ENCODE peak calls at places on chromosomes 13 and 19, in five cellular contexts. G, O, L, S and F are unnamed samples.

GRCh38 chr19:38274734-38275133 is 10.4 kb downstream of the SPINT2 start:
- DNase-seq in G (no peak), S (no peak), L (no peak), O (no peak), F (no peak)

GRCh38 chr19:15378529-15379082 is 981 bp downstream of the AKAP8 start:
- DNase-seq in S (peak), L (peak), G (peak), O (peak), F (peak)

GRCh38 chr13:100898431-100898830 is 223.8 kb upstream of the TMTC4 start:
- DNase-seq in O (no peak), L (no peak), S (no peak), G (no peak), F (no peak)

GRCh38 chr13:60165391-60166099 is 1.8 kb upstream of the DIAPH3 start:
- DNase-seq in G (no peak), O (peak), S (no peak), L (no peak), F (no peak)

GRCh38 chr13:28423010-28423409 is 71.9 kb downstream of the FLT1 start:
- DNase-seq in S (no peak), L (peak), O (no peak), G (no peak), F (no peak)

GRCh38 chr13:47801555-47801954 is 199.5 kb downstream of the SUCLA2 start:
- DNase-seq in L (no peak), G (no peak), S (no peak), O (no peak), F (no peak)

GRCh38 chr13:103009061-103009840 is 57.0 kb downstream of the SLC10A2 start:
- DNase-seq in G (no peak), L (no peak), O (no peak), S (no peak), F (no peak)

GRCh38 chr13:41411536-41411935 is 45.8 kb upstream of the RGCC start:
- DNase-seq in L (no peak), G (peak), O (peak), S (no peak), F (peak)

GRCh38 chr19:16064209-16064889 is 11.9 kb upstream of the TPM4 start:
- DNase-seq in O (no peak), L (no peak), S (no peak), G (no peak), F (no peak)

GRCh38 chr13:88590574-88590973 is 919.4 kb downstream of the SLITRK5 start:
- DNase-seq in S (no peak), O (no peak), G (no peak), L (no peak), F (no peak)

GRCh38 chr13:88586263-88586662 is 915.1 kb downstream of the SLITRK5 start:
- DNase-seq in G (peak), S (no peak), O (peak), L (no peak), F (peak)

DNA sequence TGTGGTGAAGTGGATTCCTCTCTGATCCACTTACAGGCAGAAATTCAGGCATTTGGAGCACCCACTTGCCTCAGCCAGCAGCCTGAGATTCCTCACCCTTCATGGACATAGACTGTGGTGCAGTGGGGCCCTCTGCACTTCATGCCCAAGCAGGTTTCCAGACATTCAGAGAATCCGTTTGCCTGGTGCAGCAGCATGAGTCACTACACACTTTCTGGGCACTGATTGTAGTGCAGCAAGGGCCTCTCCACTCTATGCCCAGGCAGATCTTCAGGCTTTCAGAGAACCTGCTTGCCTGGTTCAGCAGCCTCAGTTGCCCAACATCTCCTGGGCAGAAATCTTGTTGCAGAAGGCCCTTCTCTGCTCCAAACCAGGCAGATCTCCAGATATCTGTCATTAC is 920.9 kb downstream of the SLITRK5 start:
- DNase-seq in L (no peak), S (no peak), G (no peak), O (peak), F (no peak)
- TF ChIP-seq CTCF in L (no peak), S (no peak), G (no peak), O (no peak), F (no peak)

DNA sequence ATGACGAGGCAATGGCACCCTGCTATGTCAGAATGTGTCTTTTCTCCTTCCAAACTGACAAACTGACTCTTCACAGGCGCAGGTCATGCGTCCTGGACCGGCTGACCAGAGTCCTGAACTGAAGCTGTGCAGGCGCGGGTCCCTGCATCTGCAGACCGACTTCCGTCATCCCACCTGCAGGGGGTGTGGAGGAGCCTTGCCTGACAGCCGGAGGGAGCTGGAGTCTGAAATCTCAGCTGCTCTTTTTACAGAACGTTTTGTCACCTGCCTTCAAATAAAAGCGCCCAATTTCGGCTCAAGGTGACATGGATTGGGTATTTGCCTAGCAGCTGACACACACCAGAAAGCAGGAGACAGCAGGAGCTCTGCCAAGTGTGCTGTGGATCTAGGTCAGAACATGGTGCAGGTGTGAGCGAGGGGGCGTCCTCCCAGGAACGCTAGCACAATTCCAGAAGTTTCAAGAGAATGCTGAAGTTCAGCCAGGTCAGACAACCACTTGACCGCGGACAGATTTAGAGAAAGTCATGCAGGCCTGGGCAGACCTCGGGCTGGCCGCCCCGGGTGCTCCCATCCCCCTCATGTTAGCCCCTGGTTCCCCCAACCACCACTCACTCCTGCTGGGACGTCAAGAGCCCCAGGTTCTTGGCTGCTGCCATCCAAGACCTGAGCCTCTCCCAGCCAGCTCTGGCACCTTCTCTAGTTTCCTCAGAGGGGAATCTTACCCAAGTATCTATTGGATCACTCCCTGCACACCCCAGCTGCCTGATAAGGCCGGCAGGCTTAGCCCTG is 32.8 kb downstream of the ELL start:
- DNase-seq in G (no peak), L (no peak), O (peak), S (peak), F (peak)
- TF ChIP-seq CTCF in G (peak), L (peak), O (peak), S (peak), F (no peak)

GRCh38 chr13:46726347-46726746 is 70.6 kb downstream of the ESD start:
- DNase-seq in L (no peak), O (no peak), G (no peak), S (no peak), F (no peak)

GRCh38 chr13:46717275-46717674 is 79.7 kb downstream of the ESD start:
- DNase-seq in O (no peak), S (no peak), G (no peak), L (no peak), F (no peak)

GRCh38 chr13:46720189-46720588 is 76.8 kb downstream of the ESD start:
- DNase-seq in S (no peak), O (no peak), G (no peak), L (no peak), F (no peak)

GRCh38 chr13:46716821-46717220 is 80.1 kb downstream of the ESD start:
- DNase-seq in G (peak), S (no peak), O (no peak), L (no peak), F (no peak)

DNA sequence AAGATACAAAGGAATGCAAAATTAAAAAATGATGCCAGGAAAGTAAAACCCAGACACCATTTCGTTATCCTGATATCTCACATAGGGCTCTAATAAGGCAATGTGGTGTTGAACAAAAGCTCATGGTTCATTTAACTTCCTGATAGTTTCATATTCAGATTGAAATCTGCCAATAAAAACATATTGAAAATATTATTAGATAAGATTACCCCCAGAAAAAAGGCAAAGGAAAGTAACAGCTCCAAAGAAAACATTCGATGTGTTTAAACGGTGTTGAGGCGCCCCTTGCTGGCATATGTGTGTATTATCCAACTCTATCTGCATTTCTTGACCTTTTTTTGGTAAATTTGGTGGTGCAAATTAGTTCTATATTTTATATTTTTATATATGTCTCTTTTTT is 75.9 kb downstream of the ESD start:
- DNase-seq in O (peak), S (no peak), G (peak), L (no peak), F (peak)
- TF ChIP-seq CTCF in O (peak), S (peak), G (peak), L (peak), F (peak)

GRCh38 chr13:39586142-39586541 is 16.9 kb downstream of the LHFPL6 start:
- DNase-seq in G (no peak), L (no peak), S (no peak), O (no peak), F (no peak)
- TF ChIP-seq CTCF in G (no peak), L (no peak), S (no peak), O (no peak), F (no peak)